ENCODE peak calls at places on chromosome 1, in ten cellular contexts. One of them, this sample, is unnamed.

GRCh38 chr1:115373305-115373704 is 35.3 kb upstream of the NGF start:
- DNase-seq in left cardiac atrium: no peak
- DNase-seq in OCI-LY7: no peak
- DNase-seq in D341Med: no peak
- DNase-seq in hippocampal formation: no peak
- DNase-seq in activated naive CD4-positive, alpha-beta T cell treated with Interleukin-2 at 50 U/mL for 16 hours: no peak
- DNase-seq in stimulated activated CD8-positive, alpha-beta memory T cell treated with anti-CD3 and anti-CD28 coated beads, Interleukin-7, amount 100 ng/mL, for 1 hour: no peak
- DNase-seq in left kidney: no peak
- DNase-seq in adrenal gland: no peak
- DNase-seq in MM.1S: no peak
- DNase-seq in this sample: no peak

GRCh38 chr1:235074335-235075120 is 54.1 kb downstream of the TOMM20 start:
- DNase-seq in left cardiac atrium: peak
- DNase-seq in OCI-LY7: peak
- DNase-seq in D341Med: no peak
- DNase-seq in hippocampal formation: peak
- DNase-seq in activated naive CD4-positive, alpha-beta T cell treated with Interleukin-2 at 50 U/mL for 16 hours: peak
- DNase-seq in stimulated activated CD8-positive, alpha-beta memory T cell treated with anti-CD3 and anti-CD28 coated beads, Interleukin-7, amount 100 ng/mL, for 1 hour: no peak
- DNase-seq in left kidney: peak
- DNase-seq in adrenal gland: no peak
- DNase-seq in MM.1S: peak
- DNase-seq in this sample: peak

GRCh38 chr1:34907487-34908090 is 21.9 kb downstream of the DLGAP3 start:
- DNase-seq in left cardiac atrium: no peak
- DNase-seq in OCI-LY7: no peak
- DNase-seq in D341Med: no peak
- DNase-seq in hippocampal formation: no peak
- DNase-seq in activated naive CD4-positive, alpha-beta T cell treated with Interleukin-2 at 50 U/mL for 16 hours: no peak
- DNase-seq in stimulated activated CD8-positive, alpha-beta memory T cell treated with anti-CD3 and anti-CD28 coated beads, Interleukin-7, amount 100 ng/mL, for 1 hour: no peak
- DNase-seq in left kidney: peak
- DNase-seq in adrenal gland: no peak
- DNase-seq in MM.1S: no peak
- DNase-seq in this sample: no peak

GRCh38 chr1:54987830-54988705 is 7.6 kb downstream of the TMEM61 start:
- DNase-seq in left cardiac atrium: no peak
- DNase-seq in OCI-LY7: no peak
- DNase-seq in D341Med: no peak
- DNase-seq in hippocampal formation: no peak
- DNase-seq in activated naive CD4-positive, alpha-beta T cell treated with Interleukin-2 at 50 U/mL for 16 hours: no peak
- DNase-seq in stimulated activated CD8-positive, alpha-beta memory T cell treated with anti-CD3 and anti-CD28 coated beads, Interleukin-7, amount 100 ng/mL, for 1 hour: no peak
- DNase-seq in left kidney: peak
- DNase-seq in adrenal gland: no peak
- DNase-seq in MM.1S: no peak
- DNase-seq in this sample: no peak

GRCh38 chr1:11238311-11238710 is 24.0 kb downstream of the MTOR start:
- DNase-seq in left cardiac atrium: no peak
- DNase-seq in OCI-LY7: no peak
- DNase-seq in D341Med: peak
- DNase-seq in hippocampal formation: no peak
- DNase-seq in activated naive CD4-positive, alpha-beta T cell treated with Interleukin-2 at 50 U/mL for 16 hours: no peak
- DNase-seq in stimulated activated CD8-positive, alpha-beta memory T cell treated with anti-CD3 and anti-CD28 coated beads, Interleukin-7, amount 100 ng/mL, for 1 hour: no peak
- DNase-seq in left kidney: no peak
- DNase-seq in adrenal gland: no peak
- DNase-seq in MM.1S: no peak
- DNase-seq in this sample: no peak

GRCh38 chr1:226480459-226480858 is 68.1 kb upstream of the STUM start:
- DNase-seq in left cardiac atrium: no peak
- DNase-seq in OCI-LY7: no peak
- DNase-seq in D341Med: no peak
- DNase-seq in hippocampal formation: no peak
- DNase-seq in activated naive CD4-positive, alpha-beta T cell treated with Interleukin-2 at 50 U/mL for 16 hours: no peak
- DNase-seq in stimulated activated CD8-positive, alpha-beta memory T cell treated with anti-CD3 and anti-CD28 coated beads, Interleukin-7, amount 100 ng/mL, for 1 hour: no peak
- DNase-seq in left kidney: no peak
- DNase-seq in adrenal gland: no peak
- DNase-seq in MM.1S: no peak
- DNase-seq in this sample: no peak

GRCh38 chr1:238370600-238370999 is 479.9 kb upstream of the ZP4 start:
- DNase-seq in left cardiac atrium: no peak
- DNase-seq in OCI-LY7: no peak
- DNase-seq in D341Med: no peak
- DNase-seq in hippocampal formation: no peak
- DNase-seq in activated naive CD4-positive, alpha-beta T cell treated with Interleukin-2 at 50 U/mL for 16 hours: no peak
- DNase-seq in stimulated activated CD8-positive, alpha-beta memory T cell treated with anti-CD3 and anti-CD28 coated beads, Interleukin-7, amount 100 ng/mL, for 1 hour: no peak
- DNase-seq in left kidney: no peak
- DNase-seq in adrenal gland: no peak
- DNase-seq in MM.1S: no peak
- DNase-seq in this sample: no peak

GRCh38 chr1:37995773-37996379 is 6.1 kb upstream of the SF3A3 start:
- DNase-seq in left cardiac atrium: peak
- DNase-seq in OCI-LY7: no peak
- DNase-seq in D341Med: no peak
- DNase-seq in hippocampal formation: no peak
- DNase-seq in activated naive CD4-positive, alpha-beta T cell treated with Interleukin-2 at 50 U/mL for 16 hours: peak
- DNase-seq in stimulated activated CD8-positive, alpha-beta memory T cell treated with anti-CD3 and anti-CD28 coated beads, Interleukin-7, amount 100 ng/mL, for 1 hour: no peak
- DNase-seq in left kidney: peak
- DNase-seq in adrenal gland: peak
- DNase-seq in MM.1S: peak
- DNase-seq in this sample: peak

This sample was measured in activated CD4-positive, alpha-beta T cell treated with anti-CD3 and anti-CD28 coated beads, Interleukin-2, amount 50 U/mL, for 48 hours.